ENCODE peak calls at places on chromosomes 2 and 18, in four cellular contexts. P, B, J and G are unnamed samples.

GRCh38 chr2:151575338-151575737 is 158.9 kb downstream of the NEB start:
- DNase-seq in B (no peak), J (no peak), P (no peak), G (no peak)

GRCh38 chr2:147464737-147465437 is 379.9 kb upstream of the ACVR2A start:
- DNase-seq in B (no peak), J (no peak), P (no peak), G (no peak)

GRCh38 chr2:240459401-240460242 is 24.2 kb downstream of the GPC1 start:
- DNase-seq in J (no peak), B (no peak), P (no peak), G (no peak)

GRCh38 chr2:213242653-213243052 is 41.6 kb upstream of the SPAG16 start:
- DNase-seq in B (no peak), J (no peak), P (no peak), G (no peak)

GRCh38 chr2:127429844-127430425 is 11.7 kb downstream of the PROC start:
- DNase-seq in J (no peak), B (no peak), P (no peak), G (no peak)

GRCh38 chr18:7872569-7872968 is 305.5 kb downstream of the PTPRM start:
- DNase-seq in P (no peak), J (no peak), B (no peak), G (peak; percentile 78)

GRCh38 chr2:38115216-38116012 is 39.5 kb upstream of the CYP1B1 start:
- DNase-seq in J (peak; percentile 90), P (peak; percentile 63), B (peak; percentile 2), G (peak; percentile 88)

GRCh38 chr2:48448274-48449061 is 81.5 kb upstream of the STON1 start:
- DNase-seq in P (no peak), B (peak; percentile 28), J (no peak), G (no peak)

GRCh38 chr2:59932341-59932740 is 621.1 kb downstream of the BCL11A start:
- DNase-seq in J (no peak), B (no peak), P (no peak), G (no peak)

GRCh38 chr2:170341684-170342631 is 164.0 kb downstream of the MYO3B start:
- DNase-seq in J (no peak), B (no peak), P (no peak), G (no peak)
- H3K27ac ChIP-seq in J (no peak overlapping the region), B (no peak overlapping the region), P (no peak overlapping the region), G (no peak overlapping the region)

GRCh38 chr18:55396979-55397378 is 191.0 kb downstream of the TCF4 start:
- DNase-seq in J (no peak), P (no peak), B (no peak), G (no peak)

GRCh38 chr18:55400590-55401274 is 187.3 kb downstream of the TCF4 start:
- DNase-seq in B (no peak), P (no peak), J (no peak), G (no peak)

GRCh38 chr18:55396267-55396905 is 191.6 kb downstream of the TCF4 start:
- DNase-seq in P (no peak), B (no peak), J (no peak), G (no peak)

GRCh38 chr18:55401275-55401620 is 186.7 kb downstream of the TCF4 start:
- DNase-seq in J (no peak), P (no peak), B (no peak), G (no peak)

GRCh38 chr18:55398858-55399257 is 189.1 kb downstream of the TCF4 start:
- DNase-seq in B (no peak), P (no peak), J (no peak), G (no peak)
- H3K4me1 ChIP-seq in B (no peaks in the 10 kb centered on the region), P (no peaks in the 10 kb centered on the region), J (peaks cover 40% of the 10 kb centered on the region), G (peaks cover 2% of the 10 kb centered on the region)

DNA sequence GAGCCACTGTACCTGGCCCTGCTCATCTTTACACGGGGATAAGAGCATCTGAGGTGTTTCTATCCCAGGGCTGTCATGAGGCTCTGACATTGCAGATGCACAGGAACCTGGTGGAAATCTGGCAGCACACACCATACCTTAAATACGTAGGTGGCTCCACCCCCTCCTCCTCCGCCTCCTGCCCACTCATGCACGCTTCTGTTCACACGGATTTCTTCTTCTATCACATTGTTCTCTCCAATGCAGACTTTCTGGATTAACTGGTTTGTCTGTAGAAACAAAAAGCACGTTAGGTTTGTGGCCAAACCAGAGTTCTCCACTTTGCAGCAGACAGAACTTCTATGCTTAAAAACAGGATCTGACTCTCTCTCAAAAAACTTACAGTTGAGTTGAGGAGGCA is 118.2 kb downstream of the CLIP4 start:
- DNase-seq in J (no peak), P (no peak), B (no peak), G (no peak)
- H3K27me3 ChIP-seq in J (peaks cover 22% of the 10 kb centered on the region), P (no peaks in the 10 kb centered on the region), B (no peaks in the 10 kb centered on the region), G (peaks cover 3% of the 10 kb centered on the region)

DNA sequence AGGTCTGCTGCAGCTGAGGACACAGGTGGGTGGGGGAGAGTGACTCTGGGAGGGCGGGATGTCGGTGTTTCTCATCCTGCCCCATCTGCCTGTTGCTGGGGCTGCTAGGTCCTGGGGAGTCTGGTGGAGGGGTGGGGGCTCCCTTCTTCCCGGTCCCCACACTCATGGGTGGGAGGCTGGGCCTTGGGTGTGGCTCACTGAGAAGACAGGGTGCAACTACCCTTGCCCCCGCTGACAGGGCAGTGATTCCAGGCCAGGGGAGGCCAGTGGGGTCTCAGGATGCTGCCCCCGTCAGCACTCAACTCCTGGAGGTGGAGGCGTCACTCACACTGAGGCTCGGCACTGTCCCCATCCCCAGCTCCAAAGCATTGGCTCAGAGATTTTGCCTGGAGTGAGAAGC is 7.7 kb upstream of the NFATC1 start:
- DNase-seq in B (no peak), J (no peak), P (no peak), G (no peak)
- H3K27ac ChIP-seq in B (no peak overlapping the region), J (no peak overlapping the region), P (no peak overlapping the region), G (no peak overlapping the region)